ENCODE peak calls at places on chromosomes 12 and 14, in eight cellular contexts. G is tibial artery, J is endothelial cell, X is mammary epithelial cell, T is thoracic aorta, W is AG09309, D is colonic mucosa, R is fibroblast of pulmonary artery. O is an unnamed sample.

GRCh38 chr12:103547929-103548328 is 39.1 kb upstream of the STAB2 start:
- DNase-seq in G (no peak), J (no peak), X (no peak), T (no peak), W (no peak), D (no peak), R (no peak), O (no peak)

GRCh38 chr14:85308531-85309300 is 221.2 kb upstream of the FLRT2 start:
- DNase-seq in G (no peak), J (no peak), X (no peak), T (no peak), W (no peak), D (no peak), R (peak), O (no peak)

GRCh38 chr12:52949413-52950331 is 754 bp downstream of the KRT18 start:
- DNase-seq in G (no peak), J (peak), X (peak), T (no peak), W (no peak), D (peak), R (peak), O (no peak)

GRCh38 chr14:20093442-20093841 is 17.1 kb upstream of the OR4K17 start:
- DNase-seq in G (no peak), J (no peak), X (no peak), T (no peak), W (no peak), D (no peak), R (no peak), O (no peak)

GRCh38 chr14:52769889-52770288 is 21.5 kb downstream of the GNPNAT1 start:
- DNase-seq in G (no peak), J (no peak), X (peak), T (no peak), W (no peak), D (no peak), R (no peak), O (no peak)

GRCh38 chr12:106248177-106248848 is 493 bp upstream of the CKAP4 start:
- DNase-seq in G (peak), J (peak), X (peak), T (no peak), W (no peak), D (peak), R (peak), O (peak)

GRCh38 chr14:101365329-101366158 is 195.8 kb upstream of the DIO3 start:
- DNase-seq in G (peak), J (no peak), X (no peak), T (no peak), W (no peak), D (no peak), R (no peak), O (no peak)

GRCh38 chr12:6230321-6231110 is 30.3 kb downstream of the CD9 start:
- DNase-seq in G (peak), J (no peak), X (peak), T (no peak), W (no peak), D (peak), R (peak), O (no peak)

GRCh38 chr14:103548463-103549351 is 13.8 kb downstream of the BAG5 start:
- DNase-seq in G (peak), J (no peak), X (no peak), T (no peak), W (no peak), D (no peak), R (no peak), O (no peak)

GRCh38 chr12:95848575-95849388 is 10.0 kb upstream of the SNRPF start:
- DNase-seq in G (no peak), J (peak), X (peak), T (no peak), W (no peak), D (no peak), R (peak), O (no peak)

GRCh38 chr14:71309756-71310155 is 402.5 kb downstream of the PCNX1 start:
- DNase-seq in G (no peak), J (no peak), X (no peak), T (no peak), W (no peak), D (no peak), R (no peak), O (no peak)
- TF ChIP-seq CTCF in G (no peak), J (no peak), X (peak), T (no peak), W (peak), D (no peak), R (peak), O (no peak)

GRCh38 chr12:119691202-119691846 is 23.4 kb downstream of the PRKAB1 start:
- DNase-seq in G (peak), J (no peak), X (no peak), T (no peak), W (no peak), D (no peak), R (no peak), O (no peak)
- TF ChIP-seq CTCF in G (no peak), J (no peak), X (no peak), T (no peak), W (no peak), D (no peak), R (no peak), O (no peak)

GRCh38 chr14:69938751-69939150 is 59.5 kb downstream of the SMOC1 start:
- DNase-seq in G (no peak), J (no peak), X (no peak), T (no peak), W (no peak), D (no peak), R (no peak), O (no peak)

GRCh38 chr14:69932391-69932790 is 53.2 kb downstream of the SMOC1 start:
- DNase-seq in G (no peak), J (no peak), X (no peak), T (no peak), W (no peak), D (no peak), R (no peak), O (no peak)

GRCh38 chr14:69933623-69934275 is 54.5 kb downstream of the SMOC1 start:
- DNase-seq in G (no peak), J (no peak), X (no peak), T (no peak), W (no peak), D (no peak), R (no peak), O (no peak)

GRCh38 chr14:69941768-69942742 is 62.8 kb downstream of the SMOC1 start:
- DNase-seq in G (no peak), J (no peak), X (no peak), T (no peak), W (no peak), D (no peak), R (no peak), O (no peak)

DNA sequence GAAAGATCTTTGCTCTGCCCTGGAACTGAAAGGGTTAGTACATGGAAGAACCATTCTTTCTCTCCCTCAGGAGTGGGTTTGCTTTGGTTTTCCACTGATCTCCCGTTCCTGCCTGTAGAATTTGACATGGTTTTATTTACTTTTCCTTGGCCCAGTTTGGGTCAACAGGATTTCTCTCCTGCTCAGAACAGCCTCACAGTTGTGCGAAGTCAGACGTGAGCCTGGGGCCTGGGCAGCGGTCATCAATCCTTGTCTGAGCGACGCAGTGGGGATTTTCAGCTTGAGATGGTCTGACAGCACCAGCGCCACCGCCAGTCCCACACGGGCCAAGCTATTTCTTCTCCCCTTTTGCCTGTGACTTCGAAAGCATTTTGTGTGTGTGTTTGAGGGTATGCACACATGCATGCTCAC is 58.2 kb downstream of the SMOC1 start:
- DNase-seq in G (no peak), J (no peak), X (no peak), T (no peak), W (no peak), D (no peak), R (no peak), O (no peak)
- TF ChIP-seq CTCF in G (no peak), J (no peak), X (no peak), T (no peak), W (no peak), D (no peak), R (no peak), O (no peak)

GRCh38 chr14:106838991-106839769 is 1312.8 kb downstream of the TMEM121 start:
- DNase-seq in G (no peak), J (no peak), X (no peak), T (no peak), W (no peak), D (no peak), R (no peak), O (no peak)

GRCh38 chr14:106842687-106843086 is 1316.3 kb downstream of the TMEM121 start:
- DNase-seq in G (no peak), J (no peak), X (no peak), T (no peak), W (no peak), D (no peak), R (no peak), O (no peak)

GRCh38 chr14:106837870-106838269 is 1311.5 kb downstream of the TMEM121 start:
- DNase-seq in G (no peak), J (no peak), X (no peak), T (no peak), W (no peak), D (peak), R (no peak), O (no peak)

GRCh38 chr14:106841701-106842100 is 1315.3 kb downstream of the TMEM121 start:
- DNase-seq in G (no peak), J (no peak), X (peak), T (no peak), W (no peak), D (no peak), R (no peak), O (no peak)

GRCh38 chr14:106840258-106840657 is 1313.9 kb downstream of the TMEM121 start:
- DNase-seq in G (no peak), J (no peak), X (no peak), T (no peak), W (no peak), D (no peak), R (no peak), O (no peak)
- TF ChIP-seq CTCF in G (no peak), J (no peak), X (no peak), T (no peak), W (no peak), D (no peak), R (no peak), O (peak)

O was measured in GM06990.